ENCODE peak calls at places on chromosomes 11 and 22, in seven cellular contexts. H, F, Q, B, I, Z and E are unnamed samples.

GRCh38 chr11:1739576-1739975 is 10.8 kb downstream of the IFITM10 start:
- DNase-seq in H (peak), F (no peak), Q (no peak), B (no peak), I (no peak), Z (no peak), E (no peak)

GRCh38 chr11:105899776-105900175 is 122.3 kb downstream of the MSANTD4 start:
- DNase-seq in H (no peak), F (no peak), Q (no peak), B (no peak), I (no peak), Z (no peak), E (no peak)

GRCh38 chr11:65551572-65552398 is 6.4 kb downstream of the LTBP3 start:
- DNase-seq in H (peak), F (no peak), Q (peak), B (no peak), I (no peak), Z (peak), E (no peak)

GRCh38 chr11:66692446-66692845 is 14.8 kb upstream of the RBM4B start:
- DNase-seq in H (peak), F (no peak), Q (no peak), B (no peak), I (no peak), Z (no peak), E (no peak)

GRCh38 chr11:118193910-118194566 is 17.6 kb upstream of the SCN2B start:
- DNase-seq in H (no peak), F (no peak), Q (no peak), B (no peak), I (no peak), Z (no peak), E (no peak)

GRCh38 chr11:72411623-72412532 is 22.5 kb downstream of the CLPB start:
- DNase-seq in H (no peak), F (no peak), Q (peak), B (no peak), I (no peak), Z (peak), E (no peak)

GRCh38 chr11:96155627-96156378 is 187.2 kb downstream of the MAML2 start:
- DNase-seq in H (peak), F (peak), Q (peak), B (peak), I (peak), Z (peak), E (peak)

GRCh38 chr11:103696130-103696529 is 340.3 kb upstream of the DDI1 start:
- DNase-seq in H (no peak), F (no peak), Q (no peak), B (peak), I (no peak), Z (no peak), E (no peak)

GRCh38 chr11:1563697-1564534 is 8.2 kb downstream of the DUSP8 start:
- DNase-seq in H (peak), F (no peak), Q (no peak), B (no peak), I (no peak), Z (no peak), E (no peak)

GRCh38 chr22:23246982-23247766 is 66.9 kb downstream of the BCR start:
- DNase-seq in H (no peak), F (no peak), Q (no peak), B (no peak), I (no peak), Z (no peak), E (no peak)

GRCh38 chr11:92376146-92376599 is 151.6 kb downstream of the FAT3 start:
- DNase-seq in H (no peak), F (no peak), Q (no peak), B (peak), I (peak), Z (no peak), E (no peak)

GRCh38 chr11:78620159-78620558 is 45.5 kb upstream of the NARS2 start:
- DNase-seq in H (no peak), F (no peak), Q (no peak), B (no peak), I (no peak), Z (no peak), E (no peak)

GRCh38 chr11:119011476-119011875 is 6.7 kb downstream of the RPS25 start:
- DNase-seq in H (no peak), F (no peak), Q (no peak), B (no peak), I (no peak), Z (no peak), E (no peak)

GRCh38 chr22:29216873-29217666 is 11.4 kb downstream of the EMID1 start:
- DNase-seq in H (no peak), F (peak), Q (no peak), B (peak), I (peak), Z (peak), E (no peak)

GRCh38 chr11:65619281-65619928 is 3.8 kb downstream of the PCNX3 start:
- DNase-seq in H (no peak), F (no peak), Q (no peak), B (no peak), I (no peak), Z (no peak), E (no peak)

GRCh38 chr22:45880091-45880651 is 96.8 kb downstream of the WNT7B start:
- DNase-seq in H (peak), F (no peak), Q (no peak), B (no peak), I (no peak), Z (no peak), E (no peak)

GRCh38 chr11:59778122-59778521 is 22.9 kb downstream of the STX3 start:
- DNase-seq in H (no peak), F (no peak), Q (no peak), B (no peak), I (no peak), Z (peak), E (no peak)

GRCh38 chr11:65353900-65354264 is 669 bp upstream of the TIGD3 start:
- DNase-seq in H (no peak), F (no peak), Q (no peak), B (no peak), I (no peak), Z (no peak), E (no peak)

GRCh38 chr11:126631399-126631798 is 275.9 kb downstream of the ST3GAL4 start:
- DNase-seq in H (no peak), F (no peak), Q (no peak), B (no peak), I (no peak), Z (no peak), E (no peak)

GRCh38 chr11:132234878-132235277 is 864.5 kb downstream of the NTM start:
- DNase-seq in H (no peak), F (peak), Q (no peak), B (peak), I (peak), Z (no peak), E (no peak)

GRCh38 chr11:70788247-70789022 is 390.1 kb downstream of the CTTN start:
- DNase-seq in H (peak), F (peak), Q (no peak), B (peak), I (peak), Z (no peak), E (peak)

GRCh38 chr22:25492950-25493790 is 71.3 kb upstream of the GRK3 start:
- DNase-seq in H (no peak), F (no peak), Q (no peak), B (no peak), I (no peak), Z (no peak), E (no peak)

GRCh38 chr22:47632646-47633045 is 870.2 kb downstream of the TBC1D22A start:
- DNase-seq in H (peak), F (no peak), Q (peak), B (no peak), I (no peak), Z (no peak), E (no peak)

GRCh38 chr22:36641902-36642640 is 61.5 kb downstream of the CACNG2 start:
- DNase-seq in H (no peak), F (peak), Q (no peak), B (peak), I (peak), Z (no peak), E (peak)

GRCh38 chr11:128790200-128790599 is 76.9 kb downstream of the KCNJ1 start:
- DNase-seq in H (no peak), F (no peak), Q (no peak), B (peak), I (peak), Z (no peak), E (no peak)

GRCh38 chr11:112267188-112267591 is 6.5 kb upstream of the PLET1 start:
- DNase-seq in H (no peak), F (no peak), Q (no peak), B (peak), I (no peak), Z (no peak), E (no peak)

GRCh38 chr11:3051435-3052108 is 5.7 kb downstream of the CARS1 start:
- DNase-seq in H (no peak), F (no peak), Q (no peak), B (no peak), I (no peak), Z (peak), E (no peak)
- TF ChIP-seq CTCF in H (no peak), F (peak), Q (no peak), B (peak), I (peak), Z (no peak), E (peak)

GRCh38 chr22:16819249-16819648 is 6.0 kb downstream of the XKR3 start:
- DNase-seq in H (no peak), F (peak), Q (no peak), B (no peak), I (peak), Z (no peak), E (no peak)

GRCh38 chr22:16829985-16830384 is 4.8 kb upstream of the XKR3 start:
- DNase-seq in H (no peak), F (no peak), Q (no peak), B (no peak), I (no peak), Z (no peak), E (no peak)

GRCh38 chr22:16828876-16829275 is 3.7 kb upstream of the XKR3 start:
- DNase-seq in H (no peak), F (no peak), Q (no peak), B (no peak), I (no peak), Z (no peak), E (no peak)

GRCh38 chr22:16827506-16827905 is 2.3 kb upstream of the XKR3 start:
- DNase-seq in H (no peak), F (no peak), Q (no peak), B (no peak), I (no peak), Z (no peak), E (no peak)

DNA sequence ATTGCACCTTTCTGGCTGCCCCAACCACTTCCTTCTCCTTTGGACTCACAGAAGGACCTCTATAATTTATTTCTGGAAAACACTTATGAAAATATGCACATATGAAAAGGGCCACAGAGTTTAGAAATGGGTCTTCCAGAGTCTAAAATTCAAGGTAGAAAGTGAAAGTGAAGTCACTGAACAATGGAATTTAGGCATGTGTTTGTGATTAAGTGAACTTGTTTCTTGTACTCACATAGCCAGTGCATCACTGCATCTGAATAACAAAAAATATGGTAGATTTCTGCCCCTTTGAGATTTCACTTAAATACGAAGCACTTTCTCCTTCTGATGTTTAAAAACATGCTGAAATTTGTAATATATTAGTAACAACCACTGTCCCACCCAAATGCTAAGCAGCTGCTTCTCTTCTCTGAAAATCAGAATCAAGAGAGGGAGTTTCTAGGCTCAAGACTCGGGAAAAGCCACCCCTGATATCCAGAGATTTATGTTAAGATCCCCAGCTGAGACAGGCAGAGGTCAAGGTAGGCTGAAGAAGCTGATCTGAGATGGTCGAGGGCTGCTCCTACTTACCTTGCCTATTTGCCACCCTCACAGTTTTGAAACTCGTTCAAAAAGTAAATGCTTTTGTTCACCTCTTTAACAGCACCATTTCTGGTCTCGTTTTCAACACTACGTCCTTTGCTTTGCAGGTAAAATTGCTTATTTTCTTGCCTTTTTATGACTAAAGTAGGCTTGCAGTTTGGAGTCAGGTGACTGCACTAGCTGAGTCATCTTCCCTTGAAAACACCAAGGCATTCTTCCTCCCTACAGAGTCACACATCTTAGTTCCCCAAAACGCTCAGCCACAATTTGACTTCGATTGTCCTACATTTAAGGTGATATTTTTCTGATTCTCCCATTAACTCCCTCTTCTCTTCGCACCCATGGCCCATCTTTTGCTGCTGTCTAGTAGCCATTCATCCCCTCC is at the start of gene XKR3:
- DNase-seq in H (no peak), F (peak), Q (no peak), B (no peak), I (peak), Z (no peak), E (peak)
- H3K4me3 ChIP-seq in H (peak), F (no peak), Q (no peak), B (no peak), I (no peak), Z (no peak), E (peak)

DNA sequence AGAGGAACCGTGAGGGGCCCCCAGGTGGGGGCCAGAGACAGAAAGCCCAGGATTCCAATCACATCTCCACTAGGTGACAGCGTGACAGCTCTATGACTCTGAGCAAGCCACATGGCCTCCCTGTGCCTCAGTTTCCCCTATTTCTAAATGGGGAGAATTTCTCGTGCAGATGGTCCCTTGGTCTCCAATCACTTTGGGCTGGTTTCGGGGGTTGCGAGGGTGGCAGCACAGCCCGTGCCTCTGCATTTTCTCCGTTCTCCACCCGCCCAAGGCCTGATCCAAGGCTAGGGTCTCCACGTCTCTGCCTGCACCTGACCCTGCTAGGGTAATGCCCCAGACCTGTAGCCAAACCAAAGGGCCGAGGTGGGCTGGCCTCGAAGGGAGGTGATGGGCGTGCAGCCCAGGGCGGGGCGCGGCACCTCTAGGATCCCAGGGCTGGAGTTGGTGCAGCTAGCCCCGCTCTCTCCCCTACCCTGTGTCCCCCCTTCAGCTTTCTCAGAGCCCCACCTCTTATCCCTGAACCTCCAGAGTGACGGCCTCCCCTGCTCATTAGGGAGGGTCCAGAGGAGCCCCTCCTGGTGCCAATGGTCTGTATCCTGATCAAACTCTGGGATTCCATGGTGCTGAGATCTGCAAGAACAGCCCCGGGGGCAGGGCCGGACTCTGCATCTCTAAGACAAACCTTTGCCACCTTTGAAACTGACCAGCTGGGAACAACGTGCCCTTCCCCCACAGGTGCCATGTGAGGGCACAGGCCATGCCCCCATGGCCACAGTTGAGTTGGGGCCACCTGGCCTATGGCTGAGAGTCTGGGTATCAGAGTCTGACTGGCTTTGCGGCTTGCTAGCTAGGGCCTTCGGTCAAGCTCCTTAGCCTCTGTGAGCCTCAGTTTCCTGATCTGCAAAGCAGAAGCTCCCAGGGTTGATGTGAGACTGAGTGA is 22.9 kb upstream of the CBX7 start:
- DNase-seq in H (no peak), F (no peak), Q (no peak), B (peak), I (peak), Z (no peak), E (no peak)
- TF ChIP-seq CTCF in H (no peak), F (no peak), Q (no peak), B (peak), I (no peak), Z (no peak), E (no peak)

GRCh38 chr11:93747122-93747521 is 5.7 kb downstream of the C11orf54 start:
- DNase-seq in H (no peak), F (no peak), Q (no peak), B (no peak), I (no peak), Z (no peak), E (no peak)

GRCh38 chr11:93741882-93742226 is 382 bp downstream of the C11orf54 start:
- DNase-seq in H (no peak), F (peak), Q (no peak), B (peak), I (peak), Z (peak), E (peak)

GRCh38 chr11:93743316-93743715 is 1.8 kb downstream of the C11orf54 start:
- DNase-seq in H (no peak), F (no peak), Q (no peak), B (no peak), I (no peak), Z (no peak), E (no peak)

GRCh38 chr11:93741094-93741881 is at the start of the genes C11orf54 and TAF1D:
- DNase-seq in H (peak), F (peak), Q (peak), B (peak), I (peak), Z (peak), E (peak)

DNA sequence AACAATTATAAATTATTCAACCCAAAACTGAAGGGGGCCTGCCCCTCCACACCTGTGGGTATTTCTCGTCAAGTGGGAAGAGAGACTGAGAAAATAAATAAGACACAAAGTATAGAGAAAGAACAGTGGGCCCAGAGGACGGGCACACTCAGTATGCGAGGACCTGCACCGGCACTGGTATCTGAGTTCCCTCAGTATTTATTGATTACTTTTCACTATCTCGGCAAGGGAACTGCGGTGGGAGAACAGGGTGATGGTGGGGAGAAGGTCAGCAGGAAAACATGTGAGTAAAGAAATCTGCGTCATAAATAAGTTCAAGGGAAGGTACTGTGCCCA is 3.2 kb downstream of the C11orf54 start:
- DNase-seq in H (no peak), F (no peak), Q (no peak), B (no peak), I (no peak), Z (no peak), E (no peak)
- H3K4me3 ChIP-seq in H (no peak), F (no peak), Q (no peak), B (no peak), I (no peak), Z (no peak), E (peak)

GRCh38 chr11:414333-414857 is 404 bp downstream of the SIGIRR start:
- DNase-seq in H (no peak), F (no peak), Q (no peak), B (no peak), I (no peak), Z (no peak), E (no peak)
- TF ChIP-seq CTCF in H (no peak), F (no peak), Q (no peak), B (no peak), I (no peak), Z (no peak), E (no peak)